ENCODE peak calls at places on chromosomes 16 and 17, in nine cellular contexts. U, L, S, N, P, C, W, A and O are unnamed samples. For H3K4me1, the result is how much of the 10 kb centered on the place peaks cover.

GRCh38 chr16:23016372-23016771 is 132.9 kb downstream of the USP31 start:
- DNase-seq in S (no peak), N (no peak), A (no peak), U (no peak), C (no peak), W (no peak), L (no peak), P (no peak), O (no peak)

GRCh38 chr16:80253741-80254140 is 287.1 kb upstream of the DYNLRB2 start:
- DNase-seq in N (no peak), W (no peak), S (no peak), A (no peak), C (no peak), L (no peak), U (no peak), P (no peak), O (no peak)

GRCh38 chr17:14737984-14738651 is 437.2 kb downstream of the HS3ST3B1 start:
- DNase-seq in A (no peak), S (no peak), P (peak), W (peak), C (peak), L (peak), N (no peak), U (no peak), O (peak)

GRCh38 chr17:81513669-81514484 is 1.3 kb upstream of the ACTG1 start:
- DNase-seq in S (no peak), A (peak), N (no peak), L (peak), P (peak), W (peak), C (peak), U (peak), O (peak)

GRCh38 chr17:65572581-65573282 is 11.3 kb upstream of the AXIN2 start:
- DNase-seq in L (no peak), U (no peak), W (no peak), P (no peak), N (no peak), S (no peak), C (no peak), A (no peak), O (no peak)

GRCh38 chr17:34598161-34598776 is 18.9 kb downstream of the TMEM132E start:
- DNase-seq in S (no peak), P (no peak), A (no peak), W (no peak), C (no peak), L (no peak), U (no peak), N (peak), O (no peak)

GRCh38 chr17:9363440-9364350 is 211.9 kb downstream of the STX8 start:
- DNase-seq in N (no peak), W (no peak), L (no peak), A (no peak), C (no peak), U (no peak), S (peak), P (no peak), O (no peak)

GRCh38 chr17:82917656-82918345 is 78.0 kb upstream of the ZNF750 start:
- DNase-seq in P (no peak), U (no peak), S (no peak), W (no peak), L (no peak), N (peak), C (no peak), A (peak), O (peak)

GRCh38 chr17:38911081-38911730 is 14.2 kb upstream of the LASP1NB start:
- DNase-seq in L (no peak), C (no peak), A (no peak), S (no peak), W (no peak), N (no peak), P (peak), U (no peak), O (no peak)

GRCh38 chr16:11106726-11107125 is 149.3 kb downstream of the SOCS1 start:
- DNase-seq in N (no peak), P (no peak), W (no peak), C (no peak), S (no peak), A (no peak), L (no peak), U (no peak), O (no peak)

GRCh38 chr16:47358816-47359215 is 102.0 kb downstream of the ITFG1 start:
- DNase-seq in U (no peak), S (peak), W (no peak), L (no peak), N (no peak), P (no peak), C (no peak), A (no peak), O (no peak)

GRCh38 chr17:64115871-64116534 is 13.9 kb downstream of the ERN1 start:
- DNase-seq in N (no peak), S (no peak), C (no peak), U (no peak), P (no peak), A (no peak), W (no peak), L (peak), O (no peak)

GRCh38 chr17:21089145-21089544 is 37.6 kb upstream of the DHRS7B start:
- DNase-seq in N (no peak), P (no peak), S (no peak), C (no peak), A (no peak), U (no peak), L (no peak), W (no peak), O (no peak)

GRCh38 chr17:47119746-47120520 is 69.2 kb downstream of the CDC27 start:
- DNase-seq in A (no peak), W (no peak), S (peak), U (no peak), P (no peak), L (no peak), N (no peak), C (no peak), O (no peak)
- H3K4me3 ChIP-seq in A (no peak), W (no peak), S (no peak), U (no peak), P (no peak), L (no peak), N (no peak), C (no peak), O (no peak)

GRCh38 chr16:86777098-86777946 is 199.0 kb downstream of the FOXL1 start:
- DNase-seq in W (no peak), C (no peak), U (no peak), S (no peak), A (no peak), P (peak), N (no peak), L (no peak), O (no peak)

GRCh38 chr16:86775401-86775985 is 197.1 kb downstream of the FOXL1 start:
- DNase-seq in W (no peak), C (no peak), L (no peak), N (no peak), U (no peak), S (no peak), P (peak), A (no peak), O (no peak)

GRCh38 chr16:86772671-86773338 is 194.5 kb downstream of the FOXL1 start:
- DNase-seq in S (no peak), L (no peak), P (peak), A (no peak), C (no peak), N (no peak), U (no peak), W (no peak), O (no peak)

GRCh38 chr16:86773339-86773715 is 195.0 kb downstream of the FOXL1 start:
- DNase-seq in P (peak), S (no peak), W (no peak), C (no peak), L (no peak), A (no peak), U (no peak), N (no peak), O (no peak)

GRCh38 chr16:86774931-86775330 is 196.6 kb downstream of the FOXL1 start:
- DNase-seq in U (no peak), C (no peak), S (no peak), P (peak), L (no peak), W (no peak), A (no peak), N (no peak), O (no peak)
- H3K4me1 ChIP-seq in U (under half), C (under half), S (under half), P (under half), L (under half), W (under half), A (under half), N (under half), O (under half)

GRCh38 chr17:31131299-31131698 is 36.5 kb downstream of the NF1 start:
- DNase-seq in A (no peak), L (no peak), S (no peak), W (no peak), C (no peak), P (no peak), N (no peak), U (no peak), O (no peak)

GRCh38 chr17:31136319-31136718 is 41.5 kb downstream of the NF1 start:
- DNase-seq in P (no peak), W (no peak), N (no peak), S (no peak), C (no peak), A (no peak), U (no peak), L (no peak), O (no peak)

GRCh38 chr17:31132977-31133376 is 38.2 kb downstream of the NF1 start:
- DNase-seq in N (no peak), L (no peak), A (no peak), U (no peak), W (no peak), S (no peak), P (no peak), C (no peak), O (no peak)

GRCh38 chr17:31130286-31131224 is 35.8 kb downstream of the NF1 start:
- DNase-seq in P (no peak), A (no peak), C (no peak), W (peak), L (no peak), U (no peak), S (no peak), N (no peak), O (no peak)

GRCh38 chr17:31134526-31134925 is 39.7 kb downstream of the NF1 start:
- DNase-seq in P (no peak), A (no peak), W (no peak), N (no peak), U (no peak), L (no peak), S (no peak), C (no peak), O (no peak)
- H3K4me3 ChIP-seq in P (no peak), A (no peak), W (no peak), N (no peak), U (no peak), L (no peak), S (no peak), C (no peak), O (no peak)

DNA sequence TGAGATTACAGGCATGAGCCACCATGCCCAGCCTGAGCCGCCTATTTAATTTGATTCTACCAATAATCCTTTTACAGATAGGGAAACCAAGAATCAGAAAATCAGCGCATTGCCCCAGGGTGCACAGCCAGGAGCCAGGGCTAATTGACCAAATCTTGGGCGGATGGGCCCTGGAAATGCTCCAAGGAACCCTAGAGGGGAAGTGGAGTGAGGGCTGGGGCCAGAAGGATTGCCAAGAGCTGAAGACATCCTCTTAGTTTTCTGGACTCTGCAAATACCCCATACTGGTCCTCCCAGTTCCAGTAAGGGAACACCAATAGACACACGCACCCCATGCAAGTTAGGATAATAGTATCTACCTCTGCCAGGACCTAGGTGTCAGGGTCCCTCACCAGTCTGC is 3.8 kb downstream of the FHOD1 start:
- DNase-seq in C (no peak), P (no peak), S (no peak), L (peak), U (no peak), W (no peak), A (no peak), N (no peak), O (no peak)
- H3K4me1 ChIP-seq in C (under half), P (half or more), S (half or more), L (under half), U (under half), W (under half), A (under half), N (half or more), O (half or more)